ENCODE peak calls at places on chromosomes 3 and 15, in eight cellular contexts. E, Q, I, L, G, O, U and W are unnamed samples.

GRCh38 chr3:128366652-128367051 is 100.0 kb downstream of the DNAJB8 start:
- DNase-seq in E (no peak), Q (no peak), I (no peak), L (no peak), G (no peak), O (no peak), U (no peak), W (no peak)

GRCh38 chr3:172177803-172178316 is 138.5 kb downstream of the FNDC3B start:
- DNase-seq in E (no peak), Q (no peak), I (no peak), L (no peak), G (no peak), O (no peak), U (no peak), W (no peak)

GRCh38 chr15:41946970-41947369 is 25.4 kb downstream of the EHD4 start:
- DNase-seq in E (no peak), Q (peak; percentile 61), I (no peak), L (no peak), G (no peak), O (no peak), U (no peak), W (no peak)

GRCh38 chr3:11910971-11911531 is 64.4 kb upstream of the TAMM41 start:
- DNase-seq in E (no peak), Q (no peak), I (no peak), L (no peak), G (no peak), O (no peak), U (no peak), W (no peak)

GRCh38 chr3:191901746-191902145 is 440.8 kb downstream of the PYDC2 start:
- DNase-seq in E (no peak), Q (no peak), I (no peak), L (no peak), G (no peak), O (no peak), U (no peak), W (no peak)

GRCh38 chr3:141865101-141865500 is 11.3 kb upstream of the ATP1B3 start:
- DNase-seq in E (no peak), Q (no peak), I (no peak), L (no peak), G (no peak), O (no peak), U (no peak), W (no peak)

GRCh38 chr3:61407397-61407796 is 154.0 kb upstream of the PTPRG start:
- DNase-seq in E (no peak), Q (no peak), I (no peak), L (no peak), G (no peak), O (no peak), U (no peak), W (no peak)

GRCh38 chr3:134361162-134361831 is 12.9 kb downstream of the AMOTL2 start:
- DNase-seq in E (no peak), Q (no peak), I (peak; percentile 59), L (no peak), G (no peak), O (no peak), U (no peak), W (no peak)

GRCh38 chr15:68812596-68813548 is 7.8 kb downstream of the ANP32A start:
- DNase-seq in E (no peak), Q (peak; percentile 39), I (no peak), L (no peak), G (no peak), O (no peak), U (no peak), W (no peak)

GRCh38 chr3:132659000-132659369 is 624 bp downstream of the ACAD11 start:
- DNase-seq in E (peak; percentile 9), Q (no peak), I (no peak), L (no peak), G (no peak), O (no peak), U (no peak), W (no peak)

GRCh38 chr3:136690611-136691010 is 61.6 kb downstream of the STAG1 start:
- DNase-seq in E (no peak), Q (no peak), I (no peak), L (no peak), G (no peak), O (no peak), U (no peak), W (no peak)

GRCh38 chr3:129428020-129428381 is 435 bp downstream of the EFCAB12 start:
- DNase-seq in E (no peak), Q (no peak), I (no peak), L (no peak), G (no peak), O (no peak), U (no peak), W (no peak)

GRCh38 chr3:195905970-195906864 is 2.1 kb downstream of the TNK2 start:
- DNase-seq in E (no peak), Q (no peak), I (peak; percentile 69), L (no peak), G (no peak), O (no peak), U (no peak), W (no peak)

GRCh38 chr3:27657871-27658270 is 64.3 kb downstream of the EOMES start:
- DNase-seq in E (no peak), Q (no peak), I (no peak), L (no peak), G (no peak), O (no peak), U (no peak), W (no peak)

GRCh38 chr15:79960502-79961217 is 10.3 kb downstream of the BCL2A1 start:
- DNase-seq in E (no peak), Q (no peak), I (no peak), L (no peak), G (no peak), O (no peak), U (no peak), W (no peak)

GRCh38 chr15:83200589-83200988 is 7.0 kb downstream of the HDGFL3 start:
- DNase-seq in E (no peak), Q (no peak), I (no peak), L (no peak), G (no peak), O (no peak), U (no peak), W (no peak)

GRCh38 chr3:104916971-104917370 is 449.7 kb upstream of the ALCAM start:
- DNase-seq in E (no peak), Q (no peak), I (no peak), L (no peak), G (no peak), O (no peak), U (no peak), W (no peak)

GRCh38 chr15:70355275-70355795 is 257.6 kb upstream of the TLE3 start:
- DNase-seq in E (no peak), Q (no peak), I (no peak), L (no peak), G (no peak), O (no peak), U (no peak), W (no peak)
- TF ChIP-seq CTCF in E (no peak), Q (no peak), I (no peak), L (no peak), G (peak; percentile 34), O (no peak), U (no peak), W (peak; percentile 39)

GRCh38 chr15:61118885-61119284 is 110.2 kb downstream of the RORA start:
- DNase-seq in E (peak; percentile 6), Q (no peak), I (no peak), L (no peak), G (no peak), O (no peak), U (no peak), W (no peak)
- TF ChIP-seq CTCF in E (peak; percentile 54), Q (no peak), I (no peak), L (peak; percentile 22), G (no peak), O (no peak), U (no peak), W (peak; percentile 7)

GRCh38 chr3:51971350-51971749 is 2.5 kb downstream of the ABHD14B start:
- DNase-seq in E (no peak), Q (no peak), I (no peak), L (no peak), G (no peak), O (no peak), U (no peak), W (no peak)

GRCh38 chr3:51974963-51975856 is at the start of gene ABHD14A:
- DNase-seq in E (peak; percentile 78), Q (peak; percentile 74), I (peak; percentile 94), L (peak; percentile 67), G (no peak), O (peak; percentile 48), U (no peak), W (peak; percentile 54)

GRCh38 chr3:51975857-51976549 is 1.1 kb downstream of the ABHD14A start:
- DNase-seq in E (peak; percentile 50), Q (peak; percentile 70), I (peak; percentile 88), L (peak; percentile 89), G (peak; percentile 73), O (no peak), U (peak; percentile 45), W (peak; percentile 52)

GRCh38 chr3:51977449-51978142 is 2.7 kb downstream of the ABHD14A start:
- DNase-seq in E (no peak), Q (no peak), I (no peak), L (no peak), G (no peak), O (no peak), U (no peak), W (no peak)

GRCh38 chr3:51974277-51974962 is 444 bp upstream of the ABHD14A start:
- DNase-seq in E (no peak), Q (no peak), I (peak; percentile 91), L (no peak), G (no peak), O (no peak), U (no peak), W (no peak)
- TF ChIP-seq CTCF in E (no peak), Q (peak; percentile 36), I (peak; percentile 51), L (peak; percentile 41), G (no peak), O (peak; percentile 60), U (peak; percentile 29), W (peak; percentile 5)

GRCh38 chr3:71589132-71589531 is 5.6 kb upstream of the FOXP1 start:
- DNase-seq in E (no peak), Q (no peak), I (no peak), L (no peak), G (no peak), O (no peak), U (no peak), W (no peak)

GRCh38 chr3:71585126-71585525 is 1.6 kb upstream of the FOXP1 start:
- DNase-seq in E (peak; percentile 72), Q (no peak), I (no peak), L (no peak), G (no peak), O (no peak), U (no peak), W (no peak)

GRCh38 chr3:71587958-71588357 is 4.4 kb upstream of the FOXP1 start:
- DNase-seq in E (no peak), Q (no peak), I (no peak), L (no peak), G (no peak), O (no peak), U (no peak), W (no peak)

GRCh38 chr3:71585891-71586809 is 2.6 kb upstream of the FOXP1 start:
- DNase-seq in E (peak; percentile 62), Q (no peak), I (no peak), L (no peak), G (no peak), O (no peak), U (no peak), W (no peak)

DNA sequence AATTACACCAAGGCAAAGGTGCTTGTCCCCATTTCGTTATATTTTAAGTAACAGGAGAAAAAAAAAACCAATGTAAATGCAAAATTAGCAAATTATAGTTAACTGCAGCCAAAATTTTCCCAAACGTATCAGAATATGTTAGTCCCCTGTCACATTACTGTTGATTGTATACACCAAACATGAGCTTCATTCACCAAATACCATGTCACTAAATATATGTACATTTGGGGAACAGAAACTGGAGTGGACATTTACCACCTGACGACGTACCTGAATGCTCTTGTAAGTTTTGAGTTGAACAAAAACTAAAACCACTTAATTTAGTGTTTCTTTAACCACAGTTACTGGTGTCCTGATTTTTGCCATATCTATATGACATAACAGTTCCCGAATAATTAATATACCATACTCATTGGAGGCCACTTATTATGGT is 3.3 kb upstream of the FOXP1 start:
- DNase-seq in E (no peak), Q (no peak), I (no peak), L (no peak), G (no peak), O (no peak), U (no peak), W (no peak)
- TF ChIP-seq CTCF in E (no peak), Q (no peak), I (no peak), L (peak; percentile 5), G (no peak), O (peak; percentile 44), U (no peak), W (no peak)